ENCODE peak calls at places on chromosomes 7 and 10, in four cellular contexts. One of them, this sample, is unnamed. For H3K36me3 and H3K9me3, the result is how much of the 10 kb centered on the place peaks cover.

GRCh38 chr7:102291056-102291915 is 4.6 kb downstream of the SH2B2 start:
- DNase-seq in cardiac muscle cell: no peak
- DNase-seq in CD8-positive, alpha-beta T cell: no peak
- DNase-seq in upper lobe of right lung: no peak
- DNase-seq in this sample: no peak

GRCh38 chr10:3867454-3868273 is 82.7 kb upstream of the KLF6 start:
- DNase-seq in cardiac muscle cell: no peak
- DNase-seq in CD8-positive, alpha-beta T cell: no peak
- DNase-seq in upper lobe of right lung: no peak
- DNase-seq in this sample: no peak

GRCh38 chr10:62715383-62715782 is 89.1 kb upstream of the ADO start:
- DNase-seq in cardiac muscle cell: no peak
- DNase-seq in CD8-positive, alpha-beta T cell: no peak
- DNase-seq in upper lobe of right lung: no peak
- DNase-seq in this sample: no peak

GRCh38 chr7:75928600-75928939 is 13.6 kb downstream of the POR start:
- DNase-seq in cardiac muscle cell: no peak
- DNase-seq in CD8-positive, alpha-beta T cell: peak
- DNase-seq in upper lobe of right lung: no peak
- DNase-seq in this sample: no peak

GRCh38 chr7:44167920-44168319 is 21.3 kb downstream of the GCK start:
- DNase-seq in cardiac muscle cell: no peak
- DNase-seq in CD8-positive, alpha-beta T cell: no peak
- DNase-seq in upper lobe of right lung: no peak
- DNase-seq in this sample: no peak

GRCh38 chr7:159095979-159096411 is 48.7 kb downstream of the VIPR2 start:
- DNase-seq in cardiac muscle cell: no peak
- DNase-seq in CD8-positive, alpha-beta T cell: no peak
- DNase-seq in upper lobe of right lung: peak
- DNase-seq in this sample: no peak

GRCh38 chr10:63115732-63116383 is 17.3 kb upstream of the NRBF2 start:
- DNase-seq in cardiac muscle cell: peak
- DNase-seq in CD8-positive, alpha-beta T cell: no peak
- DNase-seq in upper lobe of right lung: peak
- DNase-seq in this sample: no peak

GRCh38 chr7:28103984-28104628 is 76.5 kb downstream of the JAZF1 start:
- DNase-seq in cardiac muscle cell: peak
- DNase-seq in CD8-positive, alpha-beta T cell: no peak
- DNase-seq in upper lobe of right lung: no peak
- DNase-seq in this sample: no peak

GRCh38 chr10:52678611-52679010 is 94.0 kb downstream of the MBL2 start:
- DNase-seq in cardiac muscle cell: no peak
- DNase-seq in CD8-positive, alpha-beta T cell: no peak
- DNase-seq in upper lobe of right lung: no peak
- DNase-seq in this sample: no peak

GRCh38 chr10:113524539-113525490 is 28.0 kb upstream of the HABP2 start:
- DNase-seq in cardiac muscle cell: peak
- DNase-seq in CD8-positive, alpha-beta T cell: no peak
- DNase-seq in upper lobe of right lung: no peak
- DNase-seq in this sample: no peak

GRCh38 chr7:31776616-31777015 is 89.6 kb downstream of the PPP1R17 start:
- DNase-seq in cardiac muscle cell: peak
- DNase-seq in CD8-positive, alpha-beta T cell: no peak
- DNase-seq in upper lobe of right lung: no peak
- DNase-seq in this sample: no peak

GRCh38 chr10:69232736-69233135 is 12.6 kb downstream of the HKDC1 start:
- DNase-seq in cardiac muscle cell: no peak
- DNase-seq in CD8-positive, alpha-beta T cell: peak
- DNase-seq in upper lobe of right lung: no peak
- DNase-seq in this sample: no peak

GRCh38 chr7:18087687-18088078 is 60.0 kb upstream of the PRPS1L1 start:
- DNase-seq in cardiac muscle cell: no peak
- DNase-seq in CD8-positive, alpha-beta T cell: no peak
- DNase-seq in upper lobe of right lung: no peak
- DNase-seq in this sample: no peak

GRCh38 chr10:99652800-99653390 is 6.4 kb upstream of the ENTPD7 start:
- DNase-seq in cardiac muscle cell: no peak
- DNase-seq in CD8-positive, alpha-beta T cell: no peak
- DNase-seq in upper lobe of right lung: no peak
- DNase-seq in this sample: no peak

GRCh38 chr10:124596116-124596785 is 134.6 kb downstream of the LHPP start:
- DNase-seq in cardiac muscle cell: no peak
- DNase-seq in CD8-positive, alpha-beta T cell: no peak
- DNase-seq in upper lobe of right lung: no peak
- DNase-seq in this sample: no peak

GRCh38 chr7:118104812-118105441 is 79.0 kb upstream of the LSM8 start:
- DNase-seq in cardiac muscle cell: peak
- DNase-seq in CD8-positive, alpha-beta T cell: no peak
- DNase-seq in upper lobe of right lung: no peak
- DNase-seq in this sample: no peak

GRCh38 chr7:45469103-45469502 is 105.1 kb upstream of the ADCY1 start:
- DNase-seq in cardiac muscle cell: peak
- DNase-seq in CD8-positive, alpha-beta T cell: no peak
- DNase-seq in upper lobe of right lung: no peak
- DNase-seq in this sample: no peak

GRCh38 chr10:47081264-47081663 is 170.0 kb downstream of the PTPN20 start:
- DNase-seq in cardiac muscle cell: no peak
- DNase-seq in CD8-positive, alpha-beta T cell: peak
- DNase-seq in upper lobe of right lung: no peak
- DNase-seq in this sample: no peak

GRCh38 chr7:36736827-36737211 is 12.5 kb upstream of the AOAH start:
- DNase-seq in cardiac muscle cell: no peak
- DNase-seq in CD8-positive, alpha-beta T cell: no peak
- DNase-seq in upper lobe of right lung: no peak
- DNase-seq in this sample: no peak

GRCh38 chr10:91642831-91643692 is 10.2 kb upstream of the PPP1R3C start:
- DNase-seq in cardiac muscle cell: no peak
- DNase-seq in CD8-positive, alpha-beta T cell: no peak
- DNase-seq in upper lobe of right lung: no peak
- DNase-seq in this sample: no peak

GRCh38 chr10:50331486-50331885 is 80.2 kb upstream of the ASAH2 start:
- DNase-seq in cardiac muscle cell: no peak
- DNase-seq in CD8-positive, alpha-beta T cell: no peak
- DNase-seq in upper lobe of right lung: no peak
- DNase-seq in this sample: no peak

GRCh38 chr10:100100651-100101525 is 19.2 kb upstream of the CPN1 start:
- DNase-seq in cardiac muscle cell: peak
- DNase-seq in CD8-positive, alpha-beta T cell: no peak
- DNase-seq in upper lobe of right lung: no peak
- DNase-seq in this sample: peak

GRCh38 chr7:102042016-102042656 is 224.7 kb downstream of the CUX1 start:
- DNase-seq in cardiac muscle cell: peak
- DNase-seq in CD8-positive, alpha-beta T cell: no peak
- DNase-seq in upper lobe of right lung: peak
- DNase-seq in this sample: no peak

DNA sequence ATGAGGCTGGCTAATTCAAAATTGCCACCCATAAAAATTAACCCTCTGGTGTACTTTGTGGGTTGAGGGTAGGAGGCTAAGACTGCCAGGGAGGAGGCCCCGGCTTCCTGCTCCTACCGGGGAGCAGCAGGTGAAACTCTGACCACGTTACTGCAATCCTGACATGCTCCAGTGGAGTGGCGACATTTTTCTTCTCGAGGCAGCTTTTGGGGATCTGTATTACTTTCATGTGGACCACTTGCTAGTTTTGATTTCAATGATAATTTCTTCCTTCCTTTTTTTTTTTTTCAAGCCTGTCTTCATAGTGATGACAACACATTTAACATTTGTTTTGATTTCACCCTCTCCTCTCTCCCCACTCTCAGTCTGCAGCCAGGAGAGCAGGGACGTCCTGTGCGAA is 14.6 kb downstream of the GATA3 start:
- DNase-seq in cardiac muscle cell: no peak
- DNase-seq in CD8-positive, alpha-beta T cell: no peak
- DNase-seq in upper lobe of right lung: no peak
- DNase-seq in this sample: no peak
- H3K36me3 ChIP-seq in cardiac muscle cell: under half
- H3K36me3 ChIP-seq in CD8-positive, alpha-beta T cell: half or more
- H3K36me3 ChIP-seq in upper lobe of right lung: under half
- H3K36me3 ChIP-seq in this sample: under half

DNA sequence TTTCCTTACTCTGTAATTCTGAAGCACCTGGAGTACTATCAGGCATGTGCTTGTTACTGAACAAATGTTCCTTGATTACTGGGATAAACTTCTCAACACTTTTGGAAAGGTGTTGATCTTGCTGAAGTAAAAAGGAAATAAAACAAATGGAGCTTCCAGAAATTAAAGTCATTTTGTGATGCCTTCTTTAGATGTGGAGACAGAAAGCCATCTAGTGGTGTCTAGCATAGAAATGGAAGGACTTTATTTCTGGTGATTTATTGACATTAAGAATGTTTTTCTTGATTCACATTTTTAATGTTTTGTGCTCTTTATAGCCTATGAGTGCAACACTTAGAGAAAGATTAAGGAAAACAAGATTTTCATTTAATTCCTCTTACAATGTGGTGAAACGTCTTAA is 1.4 kb downstream of the SFR1 start:
- DNase-seq in cardiac muscle cell: peak
- DNase-seq in CD8-positive, alpha-beta T cell: no peak
- DNase-seq in upper lobe of right lung: no peak
- DNase-seq in this sample: no peak
- H3K4me3 ChIP-seq in cardiac muscle cell: no peak
- H3K4me3 ChIP-seq in CD8-positive, alpha-beta T cell: no peak
- H3K4me3 ChIP-seq in upper lobe of right lung: no peak
- H3K4me3 ChIP-seq in this sample: no peak

GRCh38 chr7:147023390-147023914 is 906.9 kb downstream of the CNTNAP2 start:
- DNase-seq in cardiac muscle cell: no peak
- DNase-seq in CD8-positive, alpha-beta T cell: no peak
- DNase-seq in upper lobe of right lung: no peak
- DNase-seq in this sample: no peak

GRCh38 chr7:147022056-147022455 is 905.5 kb downstream of the CNTNAP2 start:
- DNase-seq in cardiac muscle cell: peak
- DNase-seq in CD8-positive, alpha-beta T cell: no peak
- DNase-seq in upper lobe of right lung: no peak
- DNase-seq in this sample: no peak
- H3K9me3 ChIP-seq in cardiac muscle cell: under half
- H3K9me3 ChIP-seq in CD8-positive, alpha-beta T cell: under half
- H3K9me3 ChIP-seq in upper lobe of right lung: under half
- H3K9me3 ChIP-seq in this sample: under half

DNA sequence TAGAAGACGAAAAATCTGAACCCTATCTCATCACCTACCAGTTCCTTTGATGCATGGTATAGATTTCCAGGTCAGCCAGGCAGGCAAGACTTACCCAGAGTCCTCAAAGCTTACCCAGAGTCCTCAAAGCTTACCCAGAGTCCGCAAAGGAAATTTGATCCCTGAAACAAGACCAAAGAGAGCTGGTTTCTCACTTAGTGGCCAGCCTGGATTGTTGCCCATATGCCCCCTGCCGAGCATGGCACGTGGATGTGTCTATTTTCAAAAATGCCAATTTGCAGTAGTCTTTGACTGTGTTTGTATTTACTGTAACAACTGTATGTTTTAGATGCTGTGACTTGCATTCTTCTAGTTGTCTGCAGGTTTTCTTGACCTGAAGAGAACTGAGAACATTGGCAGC is 120.2 kb upstream of the STARD3NL start:
- DNase-seq in cardiac muscle cell: no peak
- DNase-seq in CD8-positive, alpha-beta T cell: no peak
- DNase-seq in upper lobe of right lung: no peak
- DNase-seq in this sample: no peak
- H3K36me3 ChIP-seq in cardiac muscle cell: under half
- H3K36me3 ChIP-seq in CD8-positive, alpha-beta T cell: under half
- H3K36me3 ChIP-seq in upper lobe of right lung: under half
- H3K36me3 ChIP-seq in this sample: under half

DNA sequence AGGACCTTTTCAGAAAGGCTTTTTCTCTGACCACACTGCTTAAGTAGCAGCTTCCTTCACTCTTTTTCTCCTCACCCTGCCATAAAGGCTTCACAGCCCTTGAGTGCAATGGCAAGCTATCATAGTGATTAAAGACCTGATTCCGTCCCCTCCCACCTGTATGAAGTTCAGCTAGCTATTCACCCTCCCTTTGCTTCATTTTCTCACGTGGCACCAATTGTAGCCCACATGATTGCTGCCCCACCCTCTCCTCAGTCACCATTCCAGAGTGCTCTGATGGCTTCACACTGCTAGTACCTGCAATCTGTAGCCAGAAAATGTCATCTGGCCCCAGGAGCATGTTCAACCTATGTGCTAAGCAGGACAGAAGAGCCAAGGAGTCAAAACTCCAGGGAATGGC is 523.8 kb downstream of the GRM8 start:
- DNase-seq in cardiac muscle cell: no peak
- DNase-seq in CD8-positive, alpha-beta T cell: no peak
- DNase-seq in upper lobe of right lung: no peak
- DNase-seq in this sample: no peak
- H3K4me3 ChIP-seq in cardiac muscle cell: no peak
- H3K4me3 ChIP-seq in CD8-positive, alpha-beta T cell: no peak
- H3K4me3 ChIP-seq in upper lobe of right lung: no peak
- H3K4me3 ChIP-seq in this sample: no peak

This sample was measured in iPS DF 6.9.